ENCODE peak calls at places on chromosome 20, in four cellular contexts. G is K562, K is H1, W is HepG2. F is an unnamed sample.

GRCh38 chr20:25078662-25079061 is 3.3 kb downstream of the VSX1 start:
- DNase-seq in G (no peak), K (no peak), W (no peak), F (no peak)

GRCh38 chr20:14997791-14998190 is 660.4 kb upstream of the FLRT3 start:
- DNase-seq in G (no peak), K (no peak), W (no peak), F (no peak)

GRCh38 chr20:54356726-54357235 is 118.6 kb upstream of the DOK5 start:
- DNase-seq in G (no peak), K (no peak), W (no peak), F (no peak)

GRCh38 chr20:49567421-49568256 is at the start of gene PTGIS:
- DNase-seq in G (no peak), K (no peak), W (no peak), F (peak)

GRCh38 chr20:50248104-50248631 is 57.5 kb downstream of the CEBPB start:
- DNase-seq in G (peak), K (no peak), W (no peak), F (no peak)

GRCh38 chr20:17531537-17532025 is 402 bp upstream of the BFSP1 start:
- DNase-seq in G (no peak), K (no peak), W (no peak), F (no peak)

GRCh38 chr20:57065646-57066045 is 200.8 kb downstream of the BMP7 start:
- DNase-seq in G (no peak), K (no peak), W (no peak), F (no peak)

GRCh38 chr20:53779822-53780221 is 186.2 kb upstream of the ZNF217 start:
- DNase-seq in G (no peak), K (no peak), W (no peak), F (no peak)

GRCh38 chr20:19406371-19406770 is 193.9 kb downstream of the SLC24A3 start:
- DNase-seq in G (no peak), K (no peak), W (no peak), F (no peak)

GRCh38 chr20:58388882-58389323 is at the start of gene VAPB:
- DNase-seq in G (peak), K (peak), W (peak), F (peak)

GRCh38 chr20:47691632-47692031 is 93.6 kb downstream of the SULF2 start:
- DNase-seq in G (no peak), K (no peak), W (no peak), F (no peak)

GRCh38 chr20:60845146-60845545 is 406.9 kb upstream of the CDH4 start:
- DNase-seq in G (no peak), K (no peak), W (no peak), F (no peak)

GRCh38 chr20:49323622-49324238 is 45.9 kb upstream of the ZNFX1 start:
- DNase-seq in G (peak), K (no peak), W (peak), F (peak)

GRCh38 chr20:35387334-35387733 is 24.4 kb downstream of the UQCC1 start:
- DNase-seq in G (no peak), K (no peak), W (peak), F (no peak)

GRCh38 chr20:59400666-59401065 is 100.3 kb downstream of the EDN3 start:
- DNase-seq in G (no peak), K (no peak), W (no peak), F (no peak)

GRCh38 chr20:9070304-9070703 is 1.4 kb downstream of the PLCB4 start:
- DNase-seq in G (no peak), K (no peak), W (no peak), F (no peak)

GRCh38 chr20:9071976-9072726 is 3.3 kb downstream of the PLCB4 start:
- DNase-seq in G (no peak), K (no peak), W (no peak), F (no peak)

GRCh38 chr20:9066196-9066595 is 2.7 kb upstream of the PLCB4 start:
- DNase-seq in G (no peak), K (no peak), W (no peak), F (no peak)

GRCh38 chr20:9068896-9069663 is at the start of gene PLCB4:
- DNase-seq in G (peak), K (no peak), W (no peak), F (peak)

DNA sequence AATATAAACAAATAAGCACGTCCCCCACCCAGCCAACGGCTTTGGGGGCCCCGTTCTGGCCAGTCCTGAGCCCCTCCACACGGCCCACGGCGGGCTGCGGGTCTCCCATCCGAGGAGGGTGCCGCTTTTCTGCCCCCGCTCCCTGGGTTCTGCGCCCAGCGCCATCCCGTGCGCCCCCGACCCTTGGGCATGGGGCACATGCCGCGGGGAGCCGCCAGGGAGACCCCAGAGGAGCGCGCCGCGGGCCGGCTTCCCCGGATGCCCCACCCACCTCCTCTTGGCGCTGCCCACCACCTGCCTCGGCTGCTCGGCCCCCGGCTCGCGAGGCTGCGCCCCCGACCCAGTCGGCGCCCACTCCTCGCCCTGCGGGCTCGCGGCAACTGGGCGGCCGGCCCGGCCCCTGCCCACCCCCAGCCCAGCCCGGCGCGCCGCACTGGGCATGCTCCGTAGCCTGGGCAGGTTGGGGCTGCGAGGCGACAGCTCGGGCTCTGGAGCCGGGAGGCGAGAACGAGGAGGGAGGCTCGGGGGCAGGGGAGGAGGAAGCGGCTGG is 580 bp upstream of the PLCB4 start:
- DNase-seq in G (peak), K (no peak), W (no peak), F (peak)
- TF ChIP-seq YY1 in G (no peak), K (no peak), W (no peak), F (no peak)

GRCh38 chr20:10338781-10339180 is 95.2 kb downstream of the MKKS start:
- DNase-seq in G (no peak), K (no peak), W (no peak), F (no peak)
- TF ChIP-seq JUND in G (no peak), K (no peak), W (no peak), F (no peak)

DNA sequence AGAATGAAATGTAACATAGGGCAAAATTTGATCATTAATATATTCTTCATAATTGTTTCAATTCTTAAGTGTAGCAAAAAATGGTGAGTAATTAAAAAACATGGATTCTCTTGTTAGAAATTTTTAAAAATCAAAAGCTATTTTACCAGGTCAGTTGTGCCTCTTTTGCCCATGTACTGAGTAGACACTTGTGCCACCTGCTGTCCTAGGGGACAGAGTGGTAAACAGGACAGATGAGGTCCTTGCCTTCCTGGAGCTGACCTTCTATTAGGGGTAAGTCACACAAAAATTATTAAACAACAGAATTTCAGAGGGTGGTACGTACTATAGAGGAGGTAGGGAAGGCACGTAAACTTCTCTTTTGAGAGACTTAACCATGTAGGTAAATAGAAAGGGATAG is 6.5 kb downstream of the RNF24 start:
- DNase-seq in G (no peak), K (no peak), W (no peak), F (no peak)
- TF ChIP-seq YY1 in G (no peak), K (no peak), W (no peak), F (no peak)

DNA sequence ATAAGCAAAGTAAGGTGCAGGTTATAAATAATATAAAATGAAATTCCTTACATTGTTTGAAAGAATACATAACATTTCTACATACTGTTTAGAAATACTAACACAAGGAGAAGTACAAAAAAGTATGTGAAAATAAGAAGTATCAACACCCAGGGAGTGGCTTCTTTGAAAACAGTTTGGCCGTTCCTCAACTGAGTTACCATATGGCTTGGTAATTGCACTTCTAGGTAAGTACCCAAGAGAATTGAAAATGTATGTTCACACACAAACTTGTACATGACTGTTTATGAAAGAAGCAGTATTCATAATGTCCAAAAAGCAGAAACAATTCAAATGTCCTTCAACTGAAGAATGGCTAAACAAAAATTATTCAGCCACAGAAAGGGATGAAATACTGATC is 30.7 kb downstream of the PAK5 start:
- DNase-seq in G (no peak), K (no peak), W (no peak), F (no peak)
- TF ChIP-seq JUND in G (no peak), K (no peak), W (no peak), F (no peak)